ENCODE peak calls at places on chromosomes 5 and 9, in ten cellular contexts. T is esophagus muscularis mucosa, Y is HepG2, N is suprapubic skin, F is sigmoid colon, X is upper lobe of left lung, V is K562, I is transverse colon, P is GM12878, M is H1. E is an unnamed sample.

GRCh38 chr5:131185523-131186104 is 14.9 kb downstream of the LYRM7 start:
- DNase-seq in T (no peak), Y (no peak), N (no peak), F (no peak), X (no peak), V (no peak), I (no peak), P (no peak), M (no peak), E (no peak)

GRCh38 chr5:132813599-132814440 is 718 bp downstream of the SOWAHA start:
- DNase-seq in T (no peak), Y (no peak), N (peak), F (peak), X (peak), V (no peak), I (peak), P (no peak), M (peak), E (peak)

GRCh38 chr9:36826581-36826980 is 207.5 kb downstream of the PAX5 start:
- DNase-seq in T (no peak), Y (no peak), N (no peak), F (no peak), X (no peak), V (no peak), I (no peak), P (no peak), M (no peak), E (no peak)

GRCh38 chr5:179255527-179256228 is 89.6 kb downstream of the ADAMTS2 start:
- DNase-seq in T (no peak), Y (no peak), N (peak), F (peak), X (no peak), V (no peak), I (peak), P (no peak), M (no peak), E (no peak)

GRCh38 chr9:32434892-32435291 is 50.4 kb downstream of the ACO1 start:
- DNase-seq in T (no peak), Y (no peak), N (no peak), F (no peak), X (no peak), V (no peak), I (no peak), P (no peak), M (no peak), E (no peak)

GRCh38 chr9:79731483-79731882 is 159.7 kb downstream of the TLE4 start:
- DNase-seq in T (no peak), Y (no peak), N (no peak), F (no peak), X (no peak), V (no peak), I (no peak), P (peak), M (no peak), E (no peak)

GRCh38 chr9:81389569-81389993 is 299.8 kb downstream of the TLE1 start:
- DNase-seq in T (no peak), Y (peak), N (no peak), F (peak), X (no peak), V (no peak), I (peak), P (no peak), M (no peak), E (no peak)

GRCh38 chr5:172450453-172450852 is 3.9 kb downstream of the SH3PXD2B start:
- DNase-seq in T (no peak), Y (no peak), N (peak), F (peak), X (no peak), V (no peak), I (no peak), P (no peak), M (no peak), E (no peak)

GRCh38 chr5:60209146-60209840 is 315.8 kb upstream of the PDE4D start:
- DNase-seq in T (no peak), Y (no peak), N (no peak), F (no peak), X (no peak), V (no peak), I (no peak), P (no peak), M (no peak), E (no peak)

GRCh38 chr5:10452768-10453331 is 11.2 kb downstream of the ROPN1L start:
- DNase-seq in T (no peak), Y (peak), N (no peak), F (no peak), X (no peak), V (peak), I (no peak), P (peak), M (no peak), E (no peak)

GRCh38 chr9:99085949-99086948 is 18.7 kb upstream of the TGFBR1 start:
- DNase-seq in T (no peak), Y (no peak), N (no peak), F (no peak), X (no peak), V (no peak), I (no peak), P (no peak), M (no peak), E (no peak)

GRCh38 chr9:85483214-85483613 is 258.5 kb downstream of the AGTPBP1 start:
- DNase-seq in T (no peak), Y (no peak), N (no peak), F (no peak), X (no peak), V (no peak), I (no peak), P (no peak), M (no peak), E (no peak)

GRCh38 chr5:153671653-153672346 is 181.3 kb downstream of the GRIA1 start:
- DNase-seq in T (peak), Y (no peak), N (no peak), F (no peak), X (no peak), V (no peak), I (no peak), P (no peak), M (no peak), E (no peak)

GRCh38 chr5:37308796-37309195 is 59.6 kb upstream of the CPLANE1 start:
- DNase-seq in T (no peak), Y (no peak), N (no peak), F (no peak), X (no peak), V (no peak), I (no peak), P (no peak), M (no peak), E (no peak)

GRCh38 chr5:142056831-142057696 is 44.2 kb upstream of the GNPDA1 start:
- DNase-seq in T (no peak), Y (no peak), N (no peak), F (no peak), X (no peak), V (no peak), I (no peak), P (no peak), M (no peak), E (no peak)

GRCh38 chr9:132056717-132057429 is 22.8 kb downstream of the MED27 start:
- DNase-seq in T (no peak), Y (no peak), N (no peak), F (no peak), X (no peak), V (no peak), I (no peak), P (no peak), M (no peak), E (no peak)

GRCh38 chr5:111755264-111755941 is 1.6 kb downstream of the NREP start:
- DNase-seq in T (no peak), Y (no peak), N (no peak), F (no peak), X (no peak), V (no peak), I (no peak), P (no peak), M (no peak), E (no peak)

GRCh38 chr5:150066901-150067396 is 19.4 kb downstream of the CSF1R start:
- DNase-seq in T (no peak), Y (no peak), N (no peak), F (peak), X (no peak), V (no peak), I (no peak), P (no peak), M (no peak), E (no peak)

GRCh38 chr5:145157841-145158240 is 677.3 kb downstream of the PRELID2 start:
- DNase-seq in T (no peak), Y (no peak), N (no peak), F (no peak), X (no peak), V (no peak), I (no peak), P (no peak), M (no peak), E (no peak)

GRCh38 chr9:2745560-2746380 is 28.5 kb downstream of the KCNV2 start:
- DNase-seq in T (peak), Y (no peak), N (no peak), F (no peak), X (no peak), V (no peak), I (no peak), P (no peak), M (no peak), E (no peak)

GRCh38 chr9:27933210-27934062 is 360.2 kb upstream of the C9orf72 start:
- DNase-seq in T (no peak), Y (no peak), N (no peak), F (no peak), X (no peak), V (no peak), I (no peak), P (no peak), M (no peak), E (no peak)

GRCh38 chr5:81192351-81192750 is 40.8 kb upstream of the CKMT2 start:
- DNase-seq in T (no peak), Y (no peak), N (no peak), F (no peak), X (peak), V (no peak), I (no peak), P (no peak), M (peak), E (no peak)

GRCh38 chr5:81191726-81192125 is 41.4 kb upstream of the CKMT2 start:
- DNase-seq in T (no peak), Y (no peak), N (no peak), F (no peak), X (no peak), V (no peak), I (no peak), P (no peak), M (no peak), E (no peak)

GRCh38 chr5:81195334-81195929 is 37.7 kb upstream of the CKMT2 start:
- DNase-seq in T (no peak), Y (no peak), N (no peak), F (no peak), X (no peak), V (no peak), I (no peak), P (no peak), M (no peak), E (no peak)

GRCh38 chr5:81189875-81190467 is 43.2 kb upstream of the CKMT2 start:
- DNase-seq in T (no peak), Y (no peak), N (no peak), F (no peak), X (no peak), V (peak), I (no peak), P (no peak), M (no peak), E (no peak)

GRCh38 chr5:81194633-81195333 is 38.3 kb upstream of the CKMT2 start:
- DNase-seq in T (no peak), Y (peak), N (peak), F (peak), X (peak), V (peak), I (peak), P (no peak), M (peak), E (peak)
- TF ChIP-seq POLR2AphosphoS5 in T (peak), Y (no peak), N (no peak), F (no peak), X (no peak), V (no peak), I (no peak), P (no peak), M (no peak), E (no peak)

DNA sequence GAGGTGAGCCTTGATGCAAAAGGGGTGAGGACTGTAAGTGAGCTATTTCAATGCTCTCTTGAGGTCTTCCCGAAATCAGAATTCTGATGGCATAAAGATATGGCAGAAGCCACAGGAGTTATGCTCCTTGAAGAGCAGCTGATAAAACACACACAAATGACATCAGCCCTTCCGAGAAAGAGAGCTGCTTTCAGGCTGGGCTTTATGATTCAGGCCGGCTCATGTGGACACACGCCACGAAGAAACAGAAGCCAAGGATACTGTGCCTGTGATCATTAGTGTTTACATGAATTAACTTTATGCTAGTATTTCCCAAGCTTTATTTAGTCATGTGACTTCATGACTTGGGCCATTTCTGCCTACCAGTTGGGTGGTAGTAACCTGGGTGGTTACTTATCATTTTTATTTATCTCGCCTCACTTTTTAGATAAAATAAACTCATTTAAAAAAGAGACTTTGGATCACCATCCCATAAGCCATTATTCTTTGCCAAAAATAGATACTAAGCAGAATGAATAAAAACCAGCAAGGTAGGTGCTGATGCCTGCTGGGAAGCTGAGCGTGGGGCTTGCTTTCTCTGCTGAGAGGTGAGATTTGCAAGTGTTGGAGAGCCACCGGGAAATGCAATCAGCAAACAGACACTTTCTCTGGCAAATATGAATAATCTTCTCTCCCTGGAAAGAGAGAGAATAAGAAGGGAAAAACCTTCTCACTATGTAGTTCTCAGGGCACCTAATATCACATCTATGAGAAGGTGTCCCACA is 73.0 kb upstream of the SLC25A51 start:
- DNase-seq in T (no peak), Y (no peak), N (no peak), F (peak), X (no peak), V (no peak), I (no peak), P (no peak), M (no peak), E (no peak)
- TF ChIP-seq EP300 in T (no peak), Y (no peak), N (no peak), F (peak), X (no peak), V (no peak), I (no peak), P (no peak), M (no peak), E (no peak)

GRCh38 chr5:125896381-125896780 is 526.8 kb upstream of the GRAMD2B start:
- DNase-seq in T (no peak), Y (no peak), N (no peak), F (no peak), X (no peak), V (no peak), I (no peak), P (no peak), M (no peak), E (no peak)

GRCh38 chr5:125894383-125894782 is 528.8 kb upstream of the GRAMD2B start:
- DNase-seq in T (no peak), Y (no peak), N (no peak), F (no peak), X (no peak), V (no peak), I (no peak), P (no peak), M (no peak), E (peak)

GRCh38 chr5:125899006-125899405 is 524.2 kb upstream of the GRAMD2B start:
- DNase-seq in T (no peak), Y (no peak), N (no peak), F (no peak), X (no peak), V (no peak), I (no peak), P (no peak), M (no peak), E (no peak)

GRCh38 chr5:125891326-125891725 is 531.9 kb upstream of the GRAMD2B start:
- DNase-seq in T (no peak), Y (no peak), N (no peak), F (no peak), X (no peak), V (no peak), I (no peak), P (no peak), M (no peak), E (no peak)

DNA sequence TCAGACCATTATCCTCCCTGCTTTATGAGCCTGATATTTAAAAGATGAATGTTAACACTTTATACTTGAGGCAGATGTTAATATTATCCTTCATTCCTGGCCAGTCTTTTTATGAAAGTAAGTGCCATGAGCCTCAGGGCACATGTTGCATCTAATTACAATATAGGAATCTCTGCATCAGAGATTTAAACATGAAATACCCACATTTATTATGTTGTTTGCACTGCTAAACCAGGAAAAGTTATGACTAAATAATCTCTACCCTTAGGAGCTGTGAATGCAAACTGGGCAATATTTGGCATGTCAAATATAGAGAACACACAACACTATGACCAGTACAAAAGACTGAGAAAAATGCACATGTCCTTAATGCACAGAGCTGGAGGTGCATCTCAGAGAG is 526.1 kb upstream of the GRAMD2B start:
- DNase-seq in T (no peak), Y (no peak), N (no peak), F (no peak), X (no peak), V (no peak), I (no peak), P (no peak), M (no peak), E (no peak)
- TF ChIP-seq POLR2AphosphoS5 in T (no peak), Y (no peak), N (no peak), F (no peak), X (no peak), V (no peak), I (no peak), P (no peak), M (no peak), E (no peak)

GRCh38 chr5:158686240-158686639 is 413.5 kb downstream of the EBF1 start:
- DNase-seq in T (peak), Y (no peak), N (no peak), F (no peak), X (no peak), V (no peak), I (no peak), P (no peak), M (no peak), E (no peak)

GRCh38 chr5:158695595-158696330 is 404.0 kb downstream of the EBF1 start:
- DNase-seq in T (peak), Y (peak), N (peak), F (peak), X (peak), V (peak), I (peak), P (peak), M (peak), E (peak)

GRCh38 chr5:158691576-158691975 is 408.1 kb downstream of the EBF1 start:
- DNase-seq in T (no peak), Y (no peak), N (no peak), F (no peak), X (no peak), V (no peak), I (no peak), P (no peak), M (no peak), E (no peak)
- TF ChIP-seq EP300 in T (no peak), Y (no peak), N (no peak), F (no peak), X (no peak), V (no peak), I (no peak), P (no peak), M (no peak), E (no peak)

GRCh38 chr5:178208540-178209227 is 4.4 kb downstream of the HNRNPAB start:
- DNase-seq in T (no peak), Y (no peak), N (no peak), F (peak), X (no peak), V (no peak), I (no peak), P (no peak), M (no peak), E (no peak)
- TF ChIP-seq POLR2AphosphoS5 in T (no peak), Y (no peak), N (no peak), F (no peak), X (no peak), V (no peak), I (no peak), P (peak), M (peak), E (no peak)

DNA sequence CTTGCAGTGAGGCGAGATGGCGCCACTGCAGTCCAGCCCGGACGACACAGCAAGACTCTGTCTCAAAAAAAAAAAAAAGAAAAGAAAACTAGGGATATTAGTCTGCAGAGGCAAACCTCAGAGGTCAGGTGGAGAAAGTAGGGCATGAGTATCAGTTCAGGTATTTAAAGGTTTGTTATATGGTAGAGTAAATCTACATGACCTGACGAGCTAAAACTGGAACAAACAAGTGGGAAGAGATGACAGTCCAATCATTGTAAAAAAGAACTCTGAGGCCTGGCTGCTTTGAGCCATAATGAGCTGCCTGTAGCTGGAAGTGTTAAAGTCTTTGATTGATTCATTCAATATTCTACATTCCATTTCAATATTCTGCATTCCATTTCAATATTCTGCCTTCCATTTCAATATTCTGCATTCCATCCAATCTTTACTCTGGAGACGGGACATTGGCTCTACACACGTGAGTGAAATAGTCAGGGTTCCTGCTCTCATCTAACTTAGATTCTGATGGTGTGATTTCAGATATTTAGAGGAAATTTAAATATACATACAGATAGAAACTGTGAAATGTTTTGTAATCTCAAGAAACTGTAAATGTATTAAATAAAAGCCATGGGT is 28.9 kb upstream of the GRAMD2B start:
- DNase-seq in T (no peak), Y (no peak), N (no peak), F (no peak), X (no peak), V (no peak), I (no peak), P (no peak), M (no peak), E (no peak)
- TF ChIP-seq EP300 in T (no peak), Y (no peak), N (no peak), F (no peak), X (no peak), V (no peak), I (no peak), P (no peak), M (no peak), E (no peak)

E was measured in stomach.